ENCODE peak calls at places on chromosome 2, in seven cellular contexts. T is HCT116; P is HT1080; E is NAMALWA; H is CD4-positive, alpha-beta memory T cell; L is stimulated activated CD8-positive, alpha-beta memory T cell treated with anti-CD3 and anti-CD28 coated beads, Interleukin-4, amount 100 ng/mL, for 1 hour; J is GM23248. M is an unnamed sample.
A peak's percentile ranks its signal among the peaks of the same experiment; 100 is the strongest.

GRCh38 chr2:116911520-116911919 is 903.0 kb upstream of the DDX18 start:
- DNase-seq in T (no peak), P (no peak), E (no peak), H (no peak), L (no peak), J (no peak), M (no peak)

GRCh38 chr2:204380141-204380881 is 165.0 kb upstream of the PARD3B start:
- DNase-seq in T (no peak), P (no peak), E (no peak), H (no peak), L (no peak), J (no peak), M (no peak)

GRCh38 chr2:124025896-124026295 is 809 bp downstream of the CNTNAP5 start:
- DNase-seq in T (no peak), P (no peak), E (no peak), H (no peak), L (no peak), J (no peak), M (no peak)

GRCh38 chr2:28664120-28664842 is 87.3 kb upstream of the PPP1CB start:
- DNase-seq in T (no peak), P (no peak), E (no peak), H (no peak), L (no peak), J (peak; percentile 44), M (no peak)

GRCh38 chr2:215140166-215140707 is 1.8 kb upstream of the ABCA12 start:
- DNase-seq in T (no peak), P (no peak), E (no peak), H (no peak), L (no peak), J (peak; percentile 28), M (no peak)

GRCh38 chr2:149690825-149691224 is 103.2 kb upstream of the MMADHC start:
- DNase-seq in T (no peak), P (no peak), E (no peak), H (no peak), L (no peak), J (no peak), M (no peak)

GRCh38 chr2:16281451-16282330 is 341.3 kb downstream of the MYCN start:
- DNase-seq in T (peak; percentile 10), P (peak; percentile 41), E (peak; percentile 43), H (peak; percentile 1), L (no peak), J (no peak), M (no peak)

GRCh38 chr2:241701155-241701404 is 759 bp upstream of the ING5 start:
- DNase-seq in T (no peak), P (no peak), E (peak; percentile 93), H (no peak), L (no peak), J (peak; percentile 93), M (no peak)

GRCh38 chr2:109174214-109174613 is 45.2 kb downstream of the SH3RF3 start:
- DNase-seq in T (no peak), P (no peak), E (no peak), H (no peak), L (no peak), J (peak; percentile 40), M (no peak)

GRCh38 chr2:76749858-76750257 is 772.3 kb downstream of the LRRTM4 start:
- DNase-seq in T (no peak), P (peak; percentile 56), E (peak; percentile 4), H (no peak), L (no peak), J (no peak), M (no peak)

GRCh38 chr2:210225461-210225798 is 183 bp upstream of the ACADL start:
- DNase-seq in T (no peak), P (no peak), E (no peak), H (no peak), L (no peak), J (peak; percentile 32), M (no peak)

GRCh38 chr2:242060212-242060835 is 190.8 kb downstream of the RTP5 start:
- DNase-seq in T (no peak), P (peak; percentile 51), E (peak; percentile 20), H (no peak), L (no peak), J (peak; percentile 92), M (no peak)

GRCh38 chr2:114384441-114384840 is 58.0 kb upstream of the DPP10 start:
- DNase-seq in T (no peak), P (no peak), E (no peak), H (no peak), L (no peak), J (no peak), M (no peak)

GRCh38 chr2:231134910-231135650 is 10.2 kb upstream of the HTR2B start:
- DNase-seq in T (no peak), P (no peak), E (no peak), H (no peak), L (no peak), J (no peak), M (no peak)

GRCh38 chr2:127086800-127087737 is 19.9 kb downstream of the BIN1 start:
- DNase-seq in T (no peak), P (peak; percentile 16), E (peak; percentile 43), H (no peak), L (no peak), J (peak; percentile 50), M (no peak)

GRCh38 chr2:24721470-24721869 is 71.7 kb downstream of the PTRHD1 start:
- DNase-seq in T (no peak), P (peak; percentile 41), E (no peak), H (no peak), L (no peak), J (peak; percentile 87), M (no peak)

GRCh38 chr2:14134737-14135136 is 497.8 kb upstream of the LRATD1 start:
- DNase-seq in T (no peak), P (no peak), E (no peak), H (no peak), L (no peak), J (no peak), M (no peak)

GRCh38 chr2:162839419-162839818 is 852 bp upstream of the KCNH7 start:
- DNase-seq in T (no peak), P (peak; percentile 1), E (no peak), H (no peak), L (no peak), J (no peak), M (no peak)

GRCh38 chr2:109438146-109438545 is 175.6 kb downstream of the SEPTIN10 start:
- DNase-seq in T (no peak), P (no peak), E (no peak), H (no peak), L (no peak), J (no peak), M (no peak)

GRCh38 chr2:209913786-209914185 is 88.7 kb upstream of the RPE start:
- DNase-seq in T (no peak), P (no peak), E (no peak), H (no peak), L (no peak), J (no peak), M (no peak)

GRCh38 chr2:26136431-26136830 is 36.5 kb upstream of the GAREM2 start:
- DNase-seq in T (no peak), P (no peak), E (no peak), H (no peak), L (no peak), J (no peak), M (no peak)

GRCh38 chr2:180012523-180012922 is 5.4 kb upstream of the CWC22 start:
- DNase-seq in T (no peak), P (peak; percentile 86), E (no peak), H (no peak), L (no peak), J (peak; percentile 91), M (no peak)

GRCh38 chr2:172329404-172330059 is 97.9 kb upstream of the ITGA6 start:
- DNase-seq in T (no peak), P (no peak), E (no peak), H (no peak), L (no peak), J (no peak), M (no peak)

GRCh38 chr2:33268246-33268831 is 208.1 kb upstream of the RASGRP3 start:
- DNase-seq in T (no peak), P (no peak), E (no peak), H (no peak), L (no peak), J (peak; percentile 30), M (no peak)